ENCODE peak calls at places on chromosomes 1 and 21, in four cellular contexts. O is amygdala, J is tibial artery, A is AG10803. X is an unnamed sample.

GRCh38 chr1:231778009-231778719 is 151.6 kb downstream of the DISC1 start:
- DNase-seq in A (peak), O (no peak), J (peak), X (no peak)

GRCh38 chr21:38567577-38568360 is 69.5 kb upstream of the ERG start:
- DNase-seq in O (no peak), J (peak), A (peak), X (no peak)

GRCh38 chr1:107788189-107788588 is 176.8 kb downstream of the VAV3 start:
- DNase-seq in O (no peak), A (no peak), J (no peak), X (no peak)

GRCh38 chr1:44777547-44777946 is 2.2 kb downstream of the RPS8 start:
- DNase-seq in A (no peak), O (no peak), J (no peak), X (no peak)

GRCh38 chr1:5296135-5296930 is 641.9 kb downstream of the AJAP1 start:
- DNase-seq in O (no peak), J (no peak), A (no peak), X (no peak)

GRCh38 chr1:209319549-209319948 is 264.0 kb upstream of the CAMK1G start:
- DNase-seq in O (no peak), A (no peak), J (no peak), X (no peak)

GRCh38 chr1:42822833-42823392 is 5.7 kb upstream of the SVBP start:
- DNase-seq in O (no peak), A (peak), J (no peak), X (no peak)

GRCh38 chr1:28526886-28527285 is 21.0 kb downstream of the RCC1 start:
- DNase-seq in A (peak), J (no peak), O (no peak), X (no peak)

GRCh38 chr1:71950579-71950978 is 331.8 kb downstream of the NEGR1 start:
- DNase-seq in J (no peak), O (no peak), A (no peak), X (no peak)

GRCh38 chr1:99005142-99005491 is 456 bp upstream of the PLPPR5 start:
- DNase-seq in O (no peak), J (no peak), A (no peak), X (peak)

GRCh38 chr1:204465469-204466415 is 28.9 kb downstream of the PIK3C2B start:
- DNase-seq in A (no peak), O (no peak), J (peak), X (peak)

GRCh38 chr1:226447932-226448670 is 40.2 kb upstream of the PARP1 start:
- DNase-seq in O (no peak), A (no peak), J (no peak), X (no peak)

GRCh38 chr1:177346960-177347359 is 176.2 kb downstream of the BRINP2 start:
- DNase-seq in J (no peak), O (no peak), A (no peak), X (no peak)

GRCh38 chr21:45255381-45256020 is 32.2 kb downstream of the POFUT2 start:
- DNase-seq in J (peak), O (no peak), A (no peak), X (no peak)

GRCh38 chr1:34884961-34885360 is 25.4 kb upstream of the SMIM12 start:
- DNase-seq in A (no peak), J (no peak), O (no peak), X (no peak)

GRCh38 chr1:164768619-164769018 is 209.6 kb downstream of the PBX1 start:
- DNase-seq in O (no peak), J (peak), A (no peak), X (no peak)

GRCh38 chr1:209652121-209652742 is at the start of gene LAMB3:
- DNase-seq in A (no peak), O (no peak), J (no peak), X (no peak)

GRCh38 chr1:53401815-53402745 is 57.1 kb upstream of the DMRTB1 start:
- DNase-seq in J (no peak), A (no peak), O (no peak), X (no peak)

GRCh38 chr1:174359454-174359805 is 88.3 kb upstream of the GPR52 start:
- DNase-seq in O (no peak), J (no peak), A (no peak), X (no peak)

GRCh38 chr1:218553197-218553596 is 208.1 kb downstream of the TGFB2 start:
- DNase-seq in O (no peak), J (no peak), A (peak), X (no peak)

GRCh38 chr21:17196619-17197018 is 316.2 kb upstream of the CXADR start:
- DNase-seq in A (no peak), O (no peak), J (no peak), X (no peak)

GRCh38 chr1:228469413-228470162 is 17.6 kb upstream of the RNF187 start:
- DNase-seq in A (no peak), O (no peak), J (no peak), X (no peak)

GRCh38 chr1:225754940-225755635 is 22.5 kb upstream of the SRP9 start:
- DNase-seq in O (no peak), J (no peak), A (peak), X (no peak)

GRCh38 chr1:110223127-110223526 is 13.0 kb downstream of the KCNC4 start:
- DNase-seq in A (no peak), O (no peak), J (no peak), X (no peak)

GRCh38 chr1:2198571-2198970 is 4.0 kb upstream of the FAAP20 start:
- DNase-seq in J (no peak), A (no peak), O (no peak), X (no peak)

GRCh38 chr1:56927171-56927570 is 38.6 kb downstream of the C8B start:
- DNase-seq in A (no peak), J (no peak), O (no peak), X (no peak)

GRCh38 chr1:214441119-214441518 is 110.3 kb downstream of the PTPN14 start:
- DNase-seq in A (peak), J (no peak), O (no peak), X (no peak)

GRCh38 chr1:172746091-172746949 is 87.4 kb downstream of the FASLG start:
- DNase-seq in A (peak), O (no peak), J (no peak), X (no peak)

GRCh38 chr1:220881918-220882891 is 3.0 kb downstream of the HLX start:
- DNase-seq in J (no peak), A (peak), O (no peak), X (no peak)

GRCh38 chr21:22115746-22116145 is 1117.5 kb downstream of the NCAM2 start:
- DNase-seq in A (no peak), J (no peak), O (no peak), X (no peak)

GRCh38 chr21:26587621-26588260 is 14.7 kb upstream of the CYYR1 start:
- DNase-seq in J (no peak), A (peak), O (no peak), X (no peak)

GRCh38 chr1:7584643-7585042 is 186.5 kb upstream of the VAMP3 start:
- DNase-seq in A (no peak), J (peak), O (no peak), X (no peak)

GRCh38 chr21:24375201-24375600 is 1232.1 kb downstream of the MRPL39 start:
- DNase-seq in O (no peak), A (no peak), J (no peak), X (no peak)

GRCh38 chr21:26099610-26100219 is 70.9 kb downstream of the APP start:
- DNase-seq in A (peak), J (no peak), O (no peak), X (peak)

GRCh38 chr21:43667191-43667904 is 8.0 kb downstream of the RRP1B start:
- DNase-seq in J (no peak), O (no peak), A (peak), X (no peak)

GRCh38 chr1:21251773-21252471 is 38.3 kb downstream of the ECE1 start:
- DNase-seq in O (no peak), A (peak), J (peak), X (no peak)

X was measured in dorsolateral prefrontal cortex.